ENCODE peak calls at places on chromosomes 3 and 15, in nine cellular contexts. One of them, this sample, is unnamed.

GRCh38 chr3:129555616-129556357 is 12.8 kb downstream of the H1-8 start:
- DNase-seq in K562: no peak
- DNase-seq in epithelial cell of esophagus: no peak
- DNase-seq in psoas muscle: peak; percentile 19
- DNase-seq in sigmoid colon: no peak
- DNase-seq in HCT116: no peak
- DNase-seq in Peyer's patch: no peak
- DNase-seq in HFFc6: no peak
- DNase-seq in WTC11: no peak
- DNase-seq in this sample: no peak

GRCh38 chr15:31042731-31043130 is 51.3 kb upstream of the MTMR10 start:
- DNase-seq in K562: no peak
- DNase-seq in epithelial cell of esophagus: no peak
- DNase-seq in psoas muscle: no peak
- DNase-seq in sigmoid colon: no peak
- DNase-seq in HCT116: no peak
- DNase-seq in Peyer's patch: no peak
- DNase-seq in HFFc6: no peak
- DNase-seq in WTC11: no peak
- DNase-seq in this sample: no peak

GRCh38 chr15:90184786-90185704 is 16.1 kb upstream of the SEMA4B start:
- DNase-seq in K562: peak; percentile 89
- DNase-seq in epithelial cell of esophagus: peak; percentile 64
- DNase-seq in psoas muscle: peak; percentile 72
- DNase-seq in sigmoid colon: peak; percentile 85
- DNase-seq in HCT116: no peak
- DNase-seq in Peyer's patch: peak; percentile 83
- DNase-seq in HFFc6: no peak
- DNase-seq in WTC11: peak; percentile 73
- DNase-seq in this sample: peak; percentile 78

GRCh38 chr15:65130941-65131340 is 2.7 kb downstream of the PDCD7 start:
- DNase-seq in K562: no peak
- DNase-seq in epithelial cell of esophagus: peak; percentile 39
- DNase-seq in psoas muscle: no peak
- DNase-seq in sigmoid colon: no peak
- DNase-seq in HCT116: no peak
- DNase-seq in Peyer's patch: no peak
- DNase-seq in HFFc6: no peak
- DNase-seq in WTC11: peak; percentile 20
- DNase-seq in this sample: no peak

GRCh38 chr3:58659051-58659675 is 7.4 kb downstream of the FAM3D start:
- DNase-seq in K562: peak; percentile 25
- DNase-seq in epithelial cell of esophagus: peak; percentile 34
- DNase-seq in psoas muscle: no peak
- DNase-seq in sigmoid colon: peak; percentile 56
- DNase-seq in HCT116: peak; percentile 24
- DNase-seq in Peyer's patch: no peak
- DNase-seq in HFFc6: peak; percentile 23
- DNase-seq in WTC11: peak; percentile 51
- DNase-seq in this sample: no peak

GRCh38 chr3:139537795-139538538 is 1.6 kb downstream of the RBP1 start:
- DNase-seq in K562: no peak
- DNase-seq in epithelial cell of esophagus: peak; percentile 15
- DNase-seq in psoas muscle: no peak
- DNase-seq in sigmoid colon: no peak
- DNase-seq in HCT116: peak; percentile 57
- DNase-seq in Peyer's patch: no peak
- DNase-seq in HFFc6: no peak
- DNase-seq in WTC11: no peak
- DNase-seq in this sample: no peak

GRCh38 chr15:43735402-43735801 is 10.8 kb upstream of the PDIA3 start:
- DNase-seq in K562: no peak
- DNase-seq in epithelial cell of esophagus: no peak
- DNase-seq in psoas muscle: no peak
- DNase-seq in sigmoid colon: no peak
- DNase-seq in HCT116: no peak
- DNase-seq in Peyer's patch: no peak
- DNase-seq in HFFc6: no peak
- DNase-seq in WTC11: no peak
- DNase-seq in this sample: no peak

GRCh38 chr3:184261270-184262165 is at the start of gene CAMK2N2:
- DNase-seq in K562: peak; percentile 93
- DNase-seq in epithelial cell of esophagus: peak; percentile 61
- DNase-seq in psoas muscle: peak; percentile 68
- DNase-seq in sigmoid colon: no peak
- DNase-seq in HCT116: no peak
- DNase-seq in Peyer's patch: peak; percentile 22
- DNase-seq in HFFc6: peak; percentile 20
- DNase-seq in WTC11: peak; percentile 85
- DNase-seq in this sample: peak; percentile 72

GRCh38 chr15:40081691-40082194 is 26.9 kb downstream of the BMF start:
- DNase-seq in K562: peak; percentile 46
- DNase-seq in epithelial cell of esophagus: no peak
- DNase-seq in psoas muscle: peak; percentile 43
- DNase-seq in sigmoid colon: peak; percentile 86
- DNase-seq in HCT116: no peak
- DNase-seq in Peyer's patch: no peak
- DNase-seq in HFFc6: peak; percentile 24
- DNase-seq in WTC11: peak; percentile 64
- DNase-seq in this sample: no peak

GRCh38 chr15:63155486-63155885 is 1.8 kb downstream of the RPS27L start:
- DNase-seq in K562: no peak
- DNase-seq in epithelial cell of esophagus: no peak
- DNase-seq in psoas muscle: no peak
- DNase-seq in sigmoid colon: no peak
- DNase-seq in HCT116: no peak
- DNase-seq in Peyer's patch: no peak
- DNase-seq in HFFc6: no peak
- DNase-seq in WTC11: no peak
- DNase-seq in this sample: no peak

GRCh38 chr15:90046846-90047481 is 45.8 kb downstream of the ZNF710 start:
- DNase-seq in K562: no peak
- DNase-seq in epithelial cell of esophagus: peak; percentile 92
- DNase-seq in psoas muscle: peak; percentile 39
- DNase-seq in sigmoid colon: no peak
- DNase-seq in HCT116: no peak
- DNase-seq in Peyer's patch: peak; percentile 67
- DNase-seq in HFFc6: no peak
- DNase-seq in WTC11: no peak
- DNase-seq in this sample: peak; percentile 85

GRCh38 chr15:69265347-69265955 is 33.3 kb upstream of the PAQR5 start:
- DNase-seq in K562: no peak
- DNase-seq in epithelial cell of esophagus: peak; percentile 54
- DNase-seq in psoas muscle: no peak
- DNase-seq in sigmoid colon: no peak
- DNase-seq in HCT116: peak; percentile 34
- DNase-seq in Peyer's patch: no peak
- DNase-seq in HFFc6: no peak
- DNase-seq in WTC11: no peak
- DNase-seq in this sample: peak; percentile 42

GRCh38 chr3:23945653-23945902 is 492 bp downstream of the NR1D2 start:
- DNase-seq in K562: no peak
- DNase-seq in epithelial cell of esophagus: no peak
- DNase-seq in psoas muscle: no peak
- DNase-seq in sigmoid colon: no peak
- DNase-seq in HCT116: no peak
- DNase-seq in Peyer's patch: no peak
- DNase-seq in HFFc6: no peak
- DNase-seq in WTC11: no peak
- DNase-seq in this sample: no peak

GRCh38 chr3:32780735-32781210 is 37.0 kb upstream of the TRIM71 start:
- DNase-seq in K562: peak; percentile 83
- DNase-seq in epithelial cell of esophagus: peak; percentile 48
- DNase-seq in psoas muscle: peak; percentile 16
- DNase-seq in sigmoid colon: peak; percentile 59
- DNase-seq in HCT116: peak; percentile 23
- DNase-seq in Peyer's patch: peak; percentile 15
- DNase-seq in HFFc6: peak; percentile 15
- DNase-seq in WTC11: peak; percentile 98
- DNase-seq in this sample: peak; percentile 16

GRCh38 chr3:88044411-88044810 is 14.4 kb downstream of the CGGBP1 start:
- DNase-seq in K562: no peak
- DNase-seq in epithelial cell of esophagus: no peak
- DNase-seq in psoas muscle: no peak
- DNase-seq in sigmoid colon: no peak
- DNase-seq in HCT116: no peak
- DNase-seq in Peyer's patch: no peak
- DNase-seq in HFFc6: no peak
- DNase-seq in WTC11: no peak
- DNase-seq in this sample: no peak

GRCh38 chr3:30236011-30236410 is 370.4 kb upstream of the TGFBR2 start:
- DNase-seq in K562: no peak
- DNase-seq in epithelial cell of esophagus: no peak
- DNase-seq in psoas muscle: no peak
- DNase-seq in sigmoid colon: no peak
- DNase-seq in HCT116: no peak
- DNase-seq in Peyer's patch: no peak
- DNase-seq in HFFc6: no peak
- DNase-seq in WTC11: no peak
- DNase-seq in this sample: no peak

GRCh38 chr3:120678331-120678845 is 3.7 kb downstream of the HGD start:
- DNase-seq in K562: no peak
- DNase-seq in epithelial cell of esophagus: peak; percentile 76
- DNase-seq in psoas muscle: no peak
- DNase-seq in sigmoid colon: no peak
- DNase-seq in HCT116: no peak
- DNase-seq in Peyer's patch: no peak
- DNase-seq in HFFc6: peak; percentile 53
- DNase-seq in WTC11: no peak
- DNase-seq in this sample: peak; percentile 57

GRCh38 chr15:71050461-71050860 is 64.8 kb upstream of the THSD4 start:
- DNase-seq in K562: no peak
- DNase-seq in epithelial cell of esophagus: peak; percentile 83
- DNase-seq in psoas muscle: no peak
- DNase-seq in sigmoid colon: no peak
- DNase-seq in HCT116: no peak
- DNase-seq in Peyer's patch: no peak
- DNase-seq in HFFc6: no peak
- DNase-seq in WTC11: no peak
- DNase-seq in this sample: no peak

GRCh38 chr3:70824078-70824477 is 511.6 kb upstream of the MDFIC2 start:
- DNase-seq in K562: no peak
- DNase-seq in epithelial cell of esophagus: no peak
- DNase-seq in psoas muscle: no peak
- DNase-seq in sigmoid colon: no peak
- DNase-seq in HCT116: no peak
- DNase-seq in Peyer's patch: no peak
- DNase-seq in HFFc6: no peak
- DNase-seq in WTC11: no peak
- DNase-seq in this sample: no peak

GRCh38 chr3:44555753-44556152 is 760 bp downstream of the ZKSCAN7 start:
- DNase-seq in K562: no peak
- DNase-seq in epithelial cell of esophagus: no peak
- DNase-seq in psoas muscle: no peak
- DNase-seq in sigmoid colon: no peak
- DNase-seq in HCT116: no peak
- DNase-seq in Peyer's patch: no peak
- DNase-seq in HFFc6: no peak
- DNase-seq in WTC11: no peak
- DNase-seq in this sample: no peak

GRCh38 chr15:95192923-95193322 is 961.6 kb downstream of the MCTP2 start:
- DNase-seq in K562: no peak
- DNase-seq in epithelial cell of esophagus: no peak
- DNase-seq in psoas muscle: no peak
- DNase-seq in sigmoid colon: no peak
- DNase-seq in HCT116: no peak
- DNase-seq in Peyer's patch: no peak
- DNase-seq in HFFc6: no peak
- DNase-seq in WTC11: no peak
- DNase-seq in this sample: no peak
- TF ChIP-seq CTCF in K562: no peak
- TF ChIP-seq CTCF in epithelial cell of esophagus: no peak
- TF ChIP-seq CTCF in psoas muscle: no peak
- TF ChIP-seq CTCF in sigmoid colon: no peak
- TF ChIP-seq CTCF in HCT116: no peak
- TF ChIP-seq CTCF in Peyer's patch: no peak
- TF ChIP-seq CTCF in HFFc6: no peak
- TF ChIP-seq CTCF in WTC11: no peak
- TF ChIP-seq CTCF in this sample: no peak

GRCh38 chr3:21839592-21839991 is 88.6 kb upstream of the ZNF385D start:
- DNase-seq in K562: peak; percentile 57
- DNase-seq in epithelial cell of esophagus: peak; percentile 7
- DNase-seq in psoas muscle: no peak
- DNase-seq in sigmoid colon: no peak
- DNase-seq in HCT116: no peak
- DNase-seq in Peyer's patch: no peak
- DNase-seq in HFFc6: peak; percentile 73
- DNase-seq in WTC11: peak; percentile 48
- DNase-seq in this sample: no peak
- TF ChIP-seq CTCF in K562: peak; percentile 36
- TF ChIP-seq CTCF in epithelial cell of esophagus: peak; percentile 20
- TF ChIP-seq CTCF in psoas muscle: peak; percentile 54
- TF ChIP-seq CTCF in sigmoid colon: no peak
- TF ChIP-seq CTCF in HCT116: no peak
- TF ChIP-seq CTCF in Peyer's patch: no peak
- TF ChIP-seq CTCF in HFFc6: peak; percentile 50
- TF ChIP-seq CTCF in WTC11: no peak
- TF ChIP-seq CTCF in this sample: no peak

GRCh38 chr3:156675744-156676466 is 1.5 kb downstream of the TIPARP start:
- DNase-seq in K562: no peak
- DNase-seq in epithelial cell of esophagus: peak; percentile 97
- DNase-seq in psoas muscle: peak; percentile 19
- DNase-seq in sigmoid colon: peak; percentile 66
- DNase-seq in HCT116: peak; percentile 59
- DNase-seq in Peyer's patch: peak; percentile 23
- DNase-seq in HFFc6: peak; percentile 93
- DNase-seq in WTC11: no peak
- DNase-seq in this sample: peak; percentile 77
- TF ChIP-seq CTCF in K562: no peak
- TF ChIP-seq CTCF in epithelial cell of esophagus: no peak
- TF ChIP-seq CTCF in psoas muscle: no peak
- TF ChIP-seq CTCF in sigmoid colon: no peak
- TF ChIP-seq CTCF in HCT116: no peak
- TF ChIP-seq CTCF in Peyer's patch: no peak
- TF ChIP-seq CTCF in HFFc6: peak; percentile 24
- TF ChIP-seq CTCF in WTC11: no peak
- TF ChIP-seq CTCF in this sample: no peak

DNA sequence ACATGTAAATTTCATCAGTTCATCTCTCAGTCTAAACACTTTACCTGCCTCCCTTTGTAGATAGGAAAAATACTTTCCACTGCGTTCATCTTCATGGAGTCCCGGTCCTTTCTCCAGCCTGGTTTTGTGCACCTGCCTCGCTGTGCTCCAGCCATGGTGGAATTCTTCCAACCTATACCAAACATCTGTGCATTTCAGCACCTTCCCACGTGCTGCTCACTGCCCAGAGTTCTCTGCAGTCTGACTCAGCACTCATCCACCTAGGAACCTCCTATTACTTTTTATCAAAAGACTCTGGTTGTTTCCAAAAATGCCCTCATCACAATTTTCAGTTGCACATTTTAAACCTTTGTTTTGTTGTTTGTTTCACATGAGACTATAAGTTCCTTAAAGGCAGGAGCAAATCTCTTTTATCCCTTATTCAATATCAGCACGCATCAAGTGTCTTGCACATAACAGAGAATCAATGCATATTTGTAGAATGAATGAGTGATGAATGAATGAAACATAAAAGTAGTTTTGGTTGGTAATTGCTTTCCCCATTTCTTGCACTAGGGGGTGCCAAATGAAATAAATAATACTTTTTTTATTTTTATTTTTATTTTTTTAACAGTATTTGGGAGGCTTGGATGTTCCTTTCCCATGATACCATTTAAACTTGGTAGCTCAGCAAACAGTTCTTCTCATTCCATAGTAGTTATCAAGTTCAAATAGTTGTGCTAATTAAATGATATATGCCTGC is 30.2 kb upstream of the ADAMTS9 start:
- DNase-seq in K562: peak; percentile 6
- DNase-seq in epithelial cell of esophagus: peak; percentile 7
- DNase-seq in psoas muscle: no peak
- DNase-seq in sigmoid colon: no peak
- DNase-seq in HCT116: no peak
- DNase-seq in Peyer's patch: no peak
- DNase-seq in HFFc6: no peak
- DNase-seq in WTC11: no peak
- DNase-seq in this sample: no peak
- TF ChIP-seq CTCF in K562: peak; percentile 50
- TF ChIP-seq CTCF in epithelial cell of esophagus: peak; percentile 36
- TF ChIP-seq CTCF in psoas muscle: peak; percentile 35
- TF ChIP-seq CTCF in sigmoid colon: no peak
- TF ChIP-seq CTCF in HCT116: peak; percentile 30
- TF ChIP-seq CTCF in Peyer's patch: peak; percentile 20
- TF ChIP-seq CTCF in HFFc6: peak; percentile 76
- TF ChIP-seq CTCF in WTC11: peak; percentile 29
- TF ChIP-seq CTCF in this sample: no peak

This sample was measured in RWPE1.